ENCODE peak calls at places on chromosomes 3 and 15, in seven cellular contexts. P is H1, V is GM12878, T is HCT116, M is K562, J is HepG2, G is SK-N-SH. R is an unnamed sample.

GRCh38 chr3:167876603-167877325 is 141.2 kb downstream of the SERPINI1 start:
- DNase-seq in M (no peak), J (no peak), P (no peak), G (no peak), T (peak), V (no peak), R (no peak)

GRCh38 chr3:169179193-169180122 is 484.1 kb downstream of the MECOM start:
- DNase-seq in G (no peak), P (no peak), J (no peak), T (no peak), V (no peak), M (peak), R (no peak)

GRCh38 chr15:64461577-64462162 is 1.3 kb downstream of the ZNF609 start:
- DNase-seq in J (peak), V (no peak), G (peak), M (peak), T (no peak), P (no peak), R (peak)

GRCh38 chr3:183664913-183665381 is 29.5 kb downstream of the KLHL24 start:
- DNase-seq in V (no peak), G (no peak), T (no peak), J (no peak), P (no peak), M (no peak), R (no peak)

GRCh38 chr3:120909602-120909878 is 1.5 kb downstream of the STXBP5L start:
- DNase-seq in G (peak), P (no peak), V (no peak), J (no peak), T (no peak), M (no peak), R (no peak)

GRCh38 chr15:73105064-73105463 is 52.8 kb downstream of the NEO1 start:
- DNase-seq in P (no peak), T (no peak), M (no peak), G (no peak), J (peak), V (no peak), R (no peak)

GRCh38 chr3:53109822-53110771 is 20.1 kb downstream of the RFT1 start:
- DNase-seq in G (peak), V (no peak), T (peak), M (peak), P (peak), J (peak), R (peak)

GRCh38 chr3:61668317-61668864 is 107.0 kb downstream of the PTPRG start:
- DNase-seq in G (no peak), M (no peak), P (no peak), V (no peak), T (no peak), J (no peak), R (no peak)

GRCh38 chr3:44914936-44915335 is 40.5 kb downstream of the TGM4 start:
- DNase-seq in T (no peak), J (no peak), M (peak), P (no peak), V (no peak), G (peak), R (peak)

GRCh38 chr15:71508081-71508682 is 302.2 kb upstream of the NR2E3 start:
- DNase-seq in J (no peak), G (no peak), V (peak), T (no peak), P (no peak), M (no peak), R (peak)

GRCh38 chr3:197298858-197299854 is 744 bp upstream of the DLG1 start:
- DNase-seq in J (peak), G (peak), T (peak), V (no peak), M (peak), P (no peak), R (peak)

GRCh38 chr3:158337007-158337608 is 227.2 kb downstream of the RSRC1 start:
- DNase-seq in G (no peak), M (no peak), V (no peak), P (no peak), T (no peak), J (no peak), R (no peak)

GRCh38 chr3:197809356-197810020 is 18.4 kb downstream of the LRCH3 start:
- DNase-seq in V (no peak), M (no peak), T (no peak), G (no peak), J (no peak), P (no peak), R (no peak)

GRCh38 chr3:180523040-180523439 is 78.9 kb upstream of the TTC14 start:
- DNase-seq in V (no peak), M (no peak), J (no peak), T (no peak), P (no peak), G (no peak), R (no peak)

GRCh38 chr15:75666823-75667501 is 19.2 kb downstream of the SNX33 start:
- DNase-seq in M (no peak), G (no peak), V (no peak), P (no peak), T (peak), J (peak), R (no peak)

GRCh38 chr3:13535905-13536304 is 13.0 kb upstream of the FBLN2 start:
- DNase-seq in G (peak), T (no peak), V (no peak), M (no peak), P (no peak), J (no peak), R (no peak)

GRCh38 chr15:82535566-82536408 is 4.5 kb downstream of the RPS17 start:
- DNase-seq in M (peak), T (no peak), V (no peak), J (peak), P (no peak), G (no peak), R (no peak)

GRCh38 chr3:66609660-66610547 is 109.1 kb upstream of the LRIG1 start:
- DNase-seq in T (no peak), P (no peak), J (no peak), G (peak), V (no peak), M (no peak), R (no peak)

GRCh38 chr3:159988617-159989251 is at the start of gene IL12A:
- DNase-seq in G (peak), M (peak), T (peak), J (peak), V (peak), P (peak), R (peak)

GRCh38 chr15:45794304-45794703 is 159.5 kb downstream of the SQOR start:
- DNase-seq in J (no peak), P (no peak), M (no peak), T (no peak), V (no peak), G (no peak), R (no peak)

GRCh38 chr15:26771168-26771916 is 1.5 kb downstream of the GABRB3 start:
- DNase-seq in G (peak), T (no peak), J (peak), V (no peak), P (no peak), M (no peak), R (peak)

GRCh38 chr3:24365168-24365567 is 129.5 kb downstream of the THRB start:
- DNase-seq in T (peak), G (peak), M (no peak), V (no peak), J (peak), P (no peak), R (no peak)

GRCh38 chr15:87817553-87817952 is 439.0 kb downstream of the NTRK3 start:
- DNase-seq in T (no peak), V (no peak), M (no peak), G (no peak), P (no peak), J (no peak), R (no peak)

GRCh38 chr3:9884555-9885165 is 4.6 kb upstream of the CIDEC start:
- DNase-seq in V (no peak), T (peak), P (no peak), G (no peak), M (peak), J (peak), R (no peak)

GRCh38 chr3:160720123-160720746 is 35.8 kb upstream of the PPM1L start:
- DNase-seq in J (no peak), P (no peak), G (no peak), T (no peak), V (no peak), M (no peak), R (peak)

GRCh38 chr3:107410606-107411005 is 33.4 kb downstream of the CCDC54 start:
- DNase-seq in M (no peak), J (no peak), P (no peak), V (no peak), G (no peak), T (no peak), R (no peak)

GRCh38 chr3:194327030-194327413 is 24.1 kb downstream of the CPN2 start:
- DNase-seq in M (no peak), V (no peak), G (no peak), T (peak), J (no peak), P (no peak), R (no peak)

GRCh38 chr3:26636328-26636727 is 13.8 kb downstream of the LRRC3B start:
- DNase-seq in J (no peak), V (no peak), M (no peak), P (no peak), T (no peak), G (no peak), R (no peak)

GRCh38 chr15:48647963-48648362 is 2.5 kb upstream of the FBN1 start:
- DNase-seq in M (no peak), P (no peak), J (no peak), T (no peak), V (no peak), G (peak), R (peak)

GRCh38 chr3:133301731-133302130 is 98.1 kb upstream of the BFSP2 start:
- DNase-seq in P (no peak), V (no peak), T (no peak), M (no peak), J (no peak), G (no peak), R (no peak)

GRCh38 chr3:14819671-14820070 is 909 bp downstream of the FGD5 start:
- DNase-seq in T (no peak), M (no peak), P (no peak), G (no peak), J (no peak), V (no peak), R (no peak)

GRCh38 chr3:136277115-136277514 is 27.0 kb downstream of the PCCB start:
- DNase-seq in G (no peak), J (no peak), V (no peak), P (no peak), T (no peak), M (no peak), R (no peak)

GRCh38 chr3:148861277-148861869 is 3.7 kb upstream of the CPA3 start:
- DNase-seq in J (peak), M (peak), T (peak), G (peak), V (no peak), P (no peak), R (peak)

GRCh38 chr3:194421-194820 is 2.1 kb upstream of the CHL1 start:
- DNase-seq in G (no peak), J (no peak), V (no peak), M (no peak), P (no peak), T (no peak), R (no peak)

GRCh38 chr15:99421172-99421656 is 144.6 kb upstream of the MEF2A start:
- DNase-seq in P (no peak), J (peak), G (no peak), V (no peak), M (no peak), T (no peak), R (no peak)

GRCh38 chr3:116614795-116615362 is 94.7 kb upstream of the TUSC7 start:
- DNase-seq in M (no peak), J (peak), T (no peak), G (peak), V (no peak), P (no peak), R (no peak)

GRCh38 chr3:48268936-48269551 is 28.1 kb downstream of the ZNF589 start:
- DNase-seq in G (no peak), J (no peak), T (no peak), V (no peak), M (no peak), P (no peak), R (no peak)

DNA sequence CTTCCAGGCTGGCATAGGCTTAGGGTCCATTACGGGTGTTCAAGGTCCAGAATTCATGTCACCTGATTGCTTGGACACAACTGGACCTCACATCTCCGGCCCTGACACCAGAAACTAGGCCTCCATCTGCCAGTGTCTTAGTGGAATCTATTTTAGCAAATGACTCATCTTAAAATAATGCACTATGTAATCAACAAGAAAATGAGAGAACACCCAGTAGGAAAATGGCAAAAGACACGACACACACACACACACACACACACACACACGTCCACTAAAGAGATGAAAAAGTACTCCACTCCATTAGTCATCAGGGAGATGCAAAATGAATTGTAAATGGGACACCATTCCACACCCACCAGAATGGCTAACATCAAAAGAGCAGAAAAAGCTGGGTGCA is 11.2 kb downstream of the APBA2 start:
- DNase-seq in M (no peak), T (no peak), V (no peak), G (no peak), P (no peak), J (peak), R (no peak)
- TF ChIP-seq JUND in M (no peak), T (no peak), V (no peak), G (peak), P (no peak), J (no peak), R (no peak)

DNA sequence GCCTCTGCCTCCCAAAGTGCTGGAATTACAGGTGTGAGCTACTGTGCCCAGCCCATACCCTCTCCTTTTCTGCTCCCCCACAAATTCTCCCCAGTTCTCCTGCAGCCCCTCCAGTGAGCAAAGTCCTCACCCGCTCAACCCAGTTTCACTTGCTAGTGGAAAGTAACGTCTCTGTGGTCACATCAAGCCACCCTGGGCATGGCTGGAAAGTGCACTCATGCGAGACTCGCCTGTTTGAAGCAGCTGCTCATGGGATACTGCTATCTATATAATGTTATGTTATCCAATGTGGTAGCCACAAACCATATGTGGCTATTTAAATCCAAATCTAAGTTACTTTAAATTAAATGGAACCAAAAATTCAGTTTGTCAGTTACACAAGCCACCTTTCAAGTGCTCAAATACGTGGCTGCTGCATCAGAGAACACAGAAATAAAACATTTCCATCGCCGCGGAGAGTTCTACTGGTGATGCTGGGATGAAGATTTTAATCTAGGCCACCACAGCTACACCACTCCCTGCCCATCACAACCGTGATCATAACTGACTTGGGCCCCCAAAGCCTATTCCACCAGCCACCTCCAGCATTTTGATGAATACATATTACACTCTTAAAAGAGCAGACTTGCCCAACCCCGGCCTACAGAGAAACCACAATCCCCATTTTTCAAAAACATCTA is 119.4 kb downstream of the LIPC start:
- DNase-seq in P (no peak), V (peak), T (no peak), M (no peak), G (no peak), J (no peak), R (no peak)
- TF ChIP-seq JUND in P (no peak), V (no peak), T (no peak), M (no peak), G (no peak), J (no peak), R (no peak)

GRCh38 chr3:58065700-58066167 is 57.5 kb downstream of the FLNB start:
- DNase-seq in G (no peak), M (no peak), J (peak), P (no peak), V (no peak), T (no peak), R (peak)

GRCh38 chr3:58063022-58063421 is 54.8 kb downstream of the FLNB start:
- DNase-seq in G (no peak), J (no peak), P (no peak), M (no peak), V (no peak), T (no peak), R (no peak)

GRCh38 chr3:58064923-58065638 is 56.9 kb downstream of the FLNB start:
- DNase-seq in M (no peak), G (no peak), J (no peak), P (no peak), T (no peak), V (no peak), R (no peak)

GRCh38 chr3:58062469-58062868 is 54.2 kb downstream of the FLNB start:
- DNase-seq in T (no peak), G (peak), J (no peak), V (no peak), P (no peak), M (peak), R (no peak)

GRCh38 chr3:58063424-58063823 is 55.2 kb downstream of the FLNB start:
- DNase-seq in G (no peak), J (no peak), M (peak), V (no peak), T (no peak), P (no peak), R (no peak)
- TF ChIP-seq JUND in G (peak), J (no peak), M (no peak), V (no peak), T (no peak), P (no peak), R (no peak)

DNA sequence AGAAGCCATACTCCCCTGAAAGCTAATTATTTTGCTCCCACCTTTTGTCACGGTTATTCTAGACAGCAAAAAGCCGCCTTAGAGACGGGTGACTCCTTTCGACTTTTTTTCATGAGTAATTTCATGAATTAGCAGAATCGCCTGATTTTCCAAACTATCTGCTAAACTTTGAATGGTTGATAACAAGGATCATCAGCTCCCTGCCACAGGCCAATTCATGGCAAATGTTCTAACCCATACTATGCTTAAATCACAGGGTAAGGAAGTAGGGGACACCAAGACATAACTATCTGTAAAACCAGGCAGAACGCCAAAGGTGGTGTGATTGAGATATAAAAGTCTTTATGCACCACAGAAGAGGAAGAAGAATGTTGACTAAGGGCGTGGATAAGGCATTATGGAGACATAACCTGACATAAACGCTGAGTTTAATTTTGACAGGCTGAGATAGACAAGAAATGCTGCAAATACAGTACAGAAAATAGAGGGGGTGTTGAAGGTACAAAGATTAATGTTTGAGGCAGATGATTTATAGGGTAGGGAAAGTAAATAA is 891 bp upstream of the DMXL2 start:
- DNase-seq in G (no peak), J (no peak), M (peak), P (no peak), V (no peak), T (no peak), R (no peak)
- TF ChIP-seq JUND in G (no peak), J (no peak), M (no peak), P (no peak), V (no peak), T (no peak), R (no peak)

GRCh38 chr3:37723585-37723984 is 138.1 kb upstream of the CTDSPL start:
- DNase-seq in P (no peak), V (no peak), J (no peak), G (no peak), T (no peak), M (no peak), R (no peak)
- TF ChIP-seq JUND in P (no peak), V (no peak), J (no peak), G (no peak), T (no peak), M (no peak), R (no peak)

GRCh38 chr3:100207886-100208285 is 52.9 kb upstream of the TBC1D23 start:
- DNase-seq in G (no peak), M (no peak), P (no peak), J (no peak), V (no peak), T (no peak), R (no peak)

GRCh38 chr3:100206687-100207086 is 54.1 kb upstream of the TBC1D23 start:
- DNase-seq in J (no peak), M (no peak), T (no peak), V (no peak), G (no peak), P (no peak), R (no peak)

GRCh38 chr3:100210777-100211145 is 50.0 kb upstream of the TBC1D23 start:
- DNase-seq in T (no peak), J (no peak), V (no peak), P (peak), M (no peak), G (no peak), R (no peak)

GRCh38 chr3:100209169-100209568 is 51.6 kb upstream of the TBC1D23 start:
- DNase-seq in G (no peak), V (no peak), M (no peak), P (no peak), J (no peak), T (no peak), R (no peak)

DNA sequence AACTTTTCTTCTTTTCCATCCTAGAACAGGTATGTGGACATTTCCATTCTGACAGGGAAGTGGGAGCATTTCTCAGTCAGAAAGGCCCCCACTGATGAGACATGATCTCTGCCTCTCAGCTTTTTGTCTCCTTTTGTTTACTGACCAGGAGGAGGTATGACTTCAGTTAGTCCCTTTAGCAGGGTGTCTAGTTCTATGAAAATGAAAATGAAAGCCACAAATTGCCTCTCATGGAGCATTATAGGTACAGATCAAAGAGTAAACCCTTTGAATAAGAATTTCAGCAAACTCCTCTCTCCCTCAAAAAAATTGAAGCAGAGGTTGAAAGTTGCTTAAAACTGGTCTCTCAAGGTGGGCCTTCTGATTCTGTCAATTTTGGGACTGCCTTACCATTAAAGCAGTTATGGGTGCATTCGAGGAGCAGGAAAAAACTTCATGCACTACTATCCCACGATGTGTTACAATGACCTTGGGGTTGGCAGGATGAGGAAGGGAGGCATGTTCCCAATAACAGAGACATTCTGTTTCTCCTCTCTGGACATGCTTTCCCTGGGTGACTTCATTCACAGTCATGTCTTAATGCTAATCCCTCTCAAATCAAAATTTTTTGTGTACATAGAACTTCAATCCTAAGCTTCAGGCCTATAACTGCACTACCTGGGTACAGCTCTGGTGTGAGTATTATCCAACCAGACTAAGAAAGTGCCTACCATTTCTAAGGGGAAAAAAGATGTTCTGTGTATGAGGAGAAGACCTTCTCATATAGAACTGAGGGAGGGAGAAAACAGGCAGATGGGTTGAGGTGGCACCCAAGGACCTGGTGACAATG is 50.6 kb upstream of the TBC1D23 start:
- DNase-seq in M (no peak), T (no peak), V (peak), J (peak), P (no peak), G (no peak), R (no peak)
- TF ChIP-seq JUND in M (no peak), T (no peak), V (no peak), J (no peak), P (no peak), G (no peak), R (no peak)

R was measured in T47D.